ENCODE peak calls at places on chromosomes 11 and 22, in nine cellular contexts. I is stimulated activated naive CD4-positive, alpha-beta T cell; C is ELR; Q is endothelial cell; W is stimulated activated CD4-positive, alpha-beta T cell treated with anti-CD3 and anti-CD28 coated beads, Interleukin-4, amount 100 ng/mL, for 4 hours; D is stimulated activated CD8-positive, alpha-beta memory T cell treated with anti-CD3 and anti-CD28 coated beads, Interleukin-4, amount 100 ng/mL, for 24 hours; N is AG20443; H is activated T-helper 1 cell treated with anti-CD3 and anti-CD28 coated beads, Interleukin-12 subunit alpha, Interleukin-12 subunit beta, Interleukin-2, Interleukin-4 antibody, amounts not matched to agents 30 ng/mL and 10 ng/mL and 1 ng/mL, durations not matched to agents 14 hours and 24 hours and 36 hours; O is mucosa of descending colon. X is an unnamed sample.

GRCh38 chr11:131674051-131674755 is 303.8 kb downstream of the NTM start:
- DNase-seq in N (peak), C (peak), O (peak), H (peak), D (no peak), I (no peak), W (peak), Q (peak), X (peak)

GRCh38 chr11:17608830-17609229 is 61.8 kb downstream of the OTOG start:
- DNase-seq in N (no peak), H (no peak), W (no peak), O (no peak), C (no peak), D (no peak), I (no peak), Q (no peak), X (no peak)

GRCh38 chr22:43099095-43099494 is 9.9 kb upstream of the TTLL1 start:
- DNase-seq in I (no peak), Q (no peak), N (no peak), D (no peak), O (no peak), C (no peak), H (no peak), W (no peak), X (no peak)

GRCh38 chr11:10413268-10413667 is 41.8 kb upstream of the AMPD3 start:
- DNase-seq in D (peak), I (peak), W (peak), O (peak), H (peak), Q (no peak), C (peak), N (no peak), X (no peak)

GRCh38 chr11:73982990-73983763 is 534 bp upstream of the UCP2 start:
- DNase-seq in N (peak), O (peak), D (peak), H (peak), C (peak), Q (peak), I (peak), W (peak), X (peak)

GRCh38 chr11:105106140-105106539 is 33.4 kb downstream of the CARD18 start:
- DNase-seq in W (no peak), D (no peak), I (no peak), N (no peak), C (no peak), O (no peak), Q (no peak), H (no peak), X (no peak)

GRCh38 chr22:20061481-20061861 is 18.6 kb upstream of the DGCR8 start:
- DNase-seq in C (peak), I (no peak), D (no peak), H (no peak), W (no peak), Q (no peak), O (no peak), N (peak), X (no peak)

GRCh38 chr11:111782109-111782784 is 16.1 kb upstream of the PPP2R1B start:
- DNase-seq in O (no peak), I (no peak), W (no peak), D (no peak), N (no peak), H (no peak), C (no peak), Q (no peak), X (no peak)

GRCh38 chr22:24427500-24428164 is at the start of gene ADORA2A:
- DNase-seq in N (no peak), I (peak), D (peak), H (peak), C (no peak), W (peak), Q (no peak), O (peak), X (no peak)

GRCh38 chr11:104064016-104064630 is 27.7 kb downstream of the DDI1 start:
- DNase-seq in W (no peak), H (no peak), C (no peak), Q (no peak), N (no peak), D (no peak), I (no peak), O (no peak), X (no peak)

GRCh38 chr11:60914620-60915249 is 777 bp downstream of the TMEM109 start:
- DNase-seq in Q (peak), O (peak), I (peak), D (no peak), C (peak), N (peak), W (peak), H (no peak), X (no peak)

GRCh38 chr11:8698917-8699441 is 16.4 kb downstream of the RPL27A start:
- DNase-seq in I (no peak), C (no peak), Q (no peak), W (no peak), O (no peak), D (no peak), H (no peak), N (no peak), X (no peak)

GRCh38 chr22:42646569-42647525 is 2.3 kb downstream of the CYB5R3 start:
- DNase-seq in C (no peak), I (no peak), H (no peak), O (peak), Q (no peak), N (no peak), W (no peak), D (no peak), X (no peak)

GRCh38 chr11:86737223-86737622 is 63.1 kb upstream of the PRSS23 start:
- DNase-seq in W (no peak), O (no peak), H (no peak), Q (no peak), I (no peak), N (no peak), C (no peak), D (no peak), X (no peak)

GRCh38 chr22:19636696-19637355 is 77.5 kb upstream of the SEPTIN5 start:
- DNase-seq in I (no peak), N (no peak), D (no peak), H (no peak), Q (no peak), O (no peak), C (no peak), W (no peak), X (no peak)

GRCh38 chr11:75423721-75424120 is 9.3 kb downstream of the KLHL35 start:
- DNase-seq in D (no peak), Q (no peak), N (no peak), H (no peak), O (no peak), W (no peak), I (no peak), C (no peak), X (no peak)

GRCh38 chr22:40462195-40462988 is 92.0 kb downstream of the SGSM3 start:
- DNase-seq in O (peak), I (no peak), Q (no peak), H (peak), D (no peak), W (peak), C (no peak), N (no peak), X (no peak)

GRCh38 chr11:122895591-122895990 is 13.0 kb downstream of the JHY start:
- DNase-seq in W (no peak), Q (no peak), N (no peak), C (no peak), D (no peak), O (no peak), I (no peak), H (no peak), X (no peak)

GRCh38 chr11:13962562-13963168 is at the start of gene SPON1:
- DNase-seq in H (peak), C (no peak), D (no peak), Q (peak), I (peak), W (peak), N (peak), O (peak), X (no peak)

GRCh38 chr11:117771197-117771596 is 25.8 kb downstream of the DSCAML1 start:
- DNase-seq in H (no peak), Q (no peak), N (no peak), O (no peak), I (no peak), C (no peak), W (no peak), D (no peak), X (no peak)

GRCh38 chr11:129589190-129589589 is 213.5 kb downstream of the BARX2 start:
- DNase-seq in H (no peak), C (no peak), Q (no peak), I (no peak), N (no peak), W (no peak), O (no peak), D (no peak), X (no peak)

GRCh38 chr11:113730887-113731726 is 25.0 kb upstream of the TMPRSS5 start:
- DNase-seq in Q (peak), D (no peak), C (peak), N (peak), O (peak), H (no peak), W (no peak), I (no peak), X (peak)

GRCh38 chr11:102323542-102324261 is 6.4 kb downstream of the BIRC3 start:
- DNase-seq in C (peak), Q (no peak), H (no peak), O (no peak), I (no peak), D (no peak), W (no peak), N (peak), X (no peak)

GRCh38 chr11:19912206-19913118 is 199.8 kb downstream of the NAV2 start:
- DNase-seq in N (no peak), I (no peak), C (no peak), O (no peak), H (no peak), Q (no peak), D (no peak), W (no peak), X (no peak)

GRCh38 chr11:35040221-35040942 is 98.6 kb upstream of the CD44 start:
- DNase-seq in C (peak), Q (no peak), D (no peak), H (peak), N (peak), W (peak), O (peak), I (peak), X (no peak)

GRCh38 chr11:67381244-67381972 is 8.0 kb upstream of the CLCF1 start:
- DNase-seq in D (no peak), O (no peak), N (no peak), W (no peak), I (no peak), H (no peak), Q (no peak), C (no peak), X (no peak)

GRCh38 chr11:70944636-70945035 is 307.7 kb downstream of the SHANK2 start:
- DNase-seq in I (no peak), Q (no peak), C (no peak), D (no peak), O (no peak), H (no peak), N (no peak), W (no peak), X (no peak)

GRCh38 chr11:66231561-66231960 is 36.9 kb upstream of the RAB1B start:
- DNase-seq in H (no peak), C (no peak), D (no peak), I (no peak), N (no peak), O (no peak), Q (no peak), W (no peak), X (no peak)

GRCh38 chr22:38844661-38845367 is 986 bp upstream of the NPTXR start:
- DNase-seq in D (no peak), C (no peak), H (no peak), I (no peak), W (no peak), Q (no peak), N (peak), O (no peak), X (no peak)

GRCh38 chr22:45227645-45228400 is 12.9 kb downstream of the KIAA0930 start:
- DNase-seq in H (no peak), D (no peak), O (no peak), N (no peak), C (no peak), I (no peak), W (no peak), Q (no peak), X (no peak)

GRCh38 chr22:30305519-30305905 is 16.2 kb upstream of the CASTOR1 start:
- DNase-seq in D (no peak), I (peak), N (peak), W (no peak), C (no peak), Q (peak), H (peak), O (peak), X (no peak)

GRCh38 chr11:16613401-16614381 is 124.8 kb upstream of the C11orf58 start:
- DNase-seq in Q (peak), O (peak), D (peak), I (peak), N (peak), C (peak), W (peak), H (peak), X (no peak)

GRCh38 chr22:49969751-49970527 is 9.4 kb downstream of the PIM3 start:
- DNase-seq in D (no peak), H (no peak), O (no peak), Q (peak), C (no peak), I (no peak), W (no peak), N (no peak), X (no peak)

GRCh38 chr11:114366331-114367243 is 33.7 kb downstream of the C11orf71 start:
- DNase-seq in I (no peak), O (no peak), D (no peak), W (no peak), H (no peak), Q (no peak), N (peak), C (peak), X (peak)

GRCh38 chr11:73267921-73268540 is 4.1 kb upstream of the P2RY6 start:
- DNase-seq in D (no peak), N (no peak), O (no peak), W (no peak), H (no peak), C (no peak), I (no peak), Q (no peak), X (no peak)

GRCh38 chr11:35304393-35304790 is 115.0 kb downstream of the SLC1A2 start:
- DNase-seq in C (peak), I (no peak), O (no peak), W (no peak), H (no peak), N (peak), D (no peak), Q (no peak), X (no peak)